ENCODE peak calls at places on chromosomes 16 and 17, in ten cellular contexts. L is globus pallidus, C is H54, F is T-cell, N is activated T-helper 1 cell treated with Interleukin-2 at 50 U/mL for 16 hours, O is hepatic stellate cell, U is non-pigmented ciliary epithelial cell, E is HT-29, B is ELR, V is BE2C. T is an unnamed sample.

GRCh38 chr16:81405702-81406113 is 38.9 kb upstream of the CMIP start:
- DNase-seq in O (peak), L (no peak), B (peak), V (no peak), F (no peak), C (peak), N (no peak), U (peak), E (peak), T (no peak)

GRCh38 chr16:78170360-78170928 is 71.0 kb downstream of the WWOX start:
- DNase-seq in C (no peak), E (no peak), F (no peak), U (no peak), V (no peak), B (no peak), L (no peak), N (no peak), O (no peak), T (no peak)

GRCh38 chr17:4706121-4706520 is 2.2 kb upstream of the PELP1 start:
- DNase-seq in U (no peak), N (no peak), O (no peak), V (no peak), L (no peak), E (no peak), C (peak), B (peak), F (no peak), T (no peak)

GRCh38 chr17:39195568-39196160 is 1.8 kb downstream of the CACNB1 start:
- DNase-seq in L (no peak), N (no peak), V (no peak), F (no peak), E (no peak), B (no peak), C (no peak), O (no peak), U (no peak), T (no peak)

GRCh38 chr16:11597268-11597690 is 10.6 kb upstream of the LITAF start:
- DNase-seq in B (no peak), L (no peak), O (peak), F (no peak), V (no peak), E (peak), C (no peak), U (no peak), N (no peak), T (no peak)

GRCh38 chr17:29143894-29144293 is 36.3 kb downstream of the MYO18A start:
- DNase-seq in F (no peak), N (no peak), E (peak), L (peak), O (no peak), C (no peak), V (peak), U (no peak), B (peak), T (peak)

GRCh38 chr17:6713130-6713917 is at the start of gene SLC13A5:
- DNase-seq in F (no peak), L (no peak), E (no peak), V (peak), C (no peak), O (peak), B (peak), U (no peak), N (no peak), T (peak)

GRCh38 chr16:89404561-89404960 is 85.8 kb downstream of the ANKRD11 start:
- DNase-seq in U (no peak), N (no peak), L (no peak), F (no peak), B (no peak), E (no peak), O (no peak), C (no peak), V (no peak), T (no peak)

GRCh38 chr17:78324391-78325075 is 35.3 kb downstream of the SOCS3 start:
- DNase-seq in L (peak), O (peak), F (no peak), C (no peak), V (no peak), B (peak), N (no peak), E (peak), U (no peak), T (peak)

GRCh38 chr17:82980632-82981031 is 98.8 kb upstream of the METRNL start:
- DNase-seq in O (no peak), B (no peak), L (no peak), U (no peak), F (no peak), E (no peak), C (no peak), V (no peak), N (no peak), T (no peak)

GRCh38 chr16:70715860-70716357 is 30.1 kb upstream of the MTSS2 start:
- DNase-seq in O (no peak), U (no peak), E (no peak), B (no peak), C (peak), L (peak), F (no peak), N (no peak), V (no peak), T (no peak)

GRCh38 chr17:13562271-13562800 is 39.4 kb downstream of the HS3ST3A1 start:
- DNase-seq in O (peak), B (peak), L (no peak), F (no peak), C (peak), E (no peak), N (no peak), V (peak), U (peak), T (no peak)

GRCh38 chr16:80231888-80232287 is 308.9 kb upstream of the DYNLRB2 start:
- DNase-seq in V (no peak), U (peak), O (peak), L (no peak), C (peak), E (no peak), F (no peak), N (no peak), B (peak), T (no peak)